ENCODE peak calls at places on chromosomes 5 and 9, in ten cellular contexts. A is NCI-H2029 treated with DMSO at 0.1 percent for 48 hours, V is choroid plexus epithelial cell, H is A549, O is Kasumi-1, D is epithelial cell of esophagus, C is progenitor cell of endocrine pancreas, U is H9, S is cardiac muscle cell, Y is Caki2. L is an unnamed sample.

GRCh38 chr5:66821626-66822429 is 225.6 kb downstream of the MAST4 start:
- DNase-seq in A (no peak), V (no peak), H (no peak), O (no peak), D (peak), C (no peak), U (no peak), S (no peak), Y (no peak), L (no peak)

GRCh38 chr5:60835554-60835953 is 8.5 kb downstream of the ELOVL7 start:
- DNase-seq in A (no peak), V (peak), H (no peak), O (no peak), D (peak), C (no peak), U (no peak), S (no peak), Y (no peak), L (no peak)

GRCh38 chr5:54774281-54775171 is 210.9 kb downstream of the ESM1 start:
- DNase-seq in A (no peak), V (no peak), H (no peak), O (no peak), D (peak), C (no peak), U (no peak), S (no peak), Y (no peak), L (peak)

GRCh38 chr5:15255601-15256000 is 244.4 kb upstream of the FBXL7 start:
- DNase-seq in A (no peak), V (peak), H (no peak), O (peak), D (no peak), C (no peak), U (no peak), S (no peak), Y (no peak), L (no peak)

GRCh38 chr5:116543501-116543900 is 31.1 kb downstream of the SEMA6A start:
- DNase-seq in A (no peak), V (peak), H (no peak), O (no peak), D (peak), C (no peak), U (no peak), S (no peak), Y (peak), L (no peak)

GRCh38 chr9:134875376-134875775 is 5.2 kb upstream of the FCN2 start:
- DNase-seq in A (no peak), V (no peak), H (no peak), O (no peak), D (no peak), C (no peak), U (no peak), S (no peak), Y (no peak), L (no peak)

GRCh38 chr9:113558632-113559502 is 95.3 kb downstream of the RGS3 start:
- DNase-seq in A (peak), V (peak), H (no peak), O (no peak), D (no peak), C (no peak), U (no peak), S (peak), Y (no peak), L (peak)

GRCh38 chr9:120882935-120883607 is 6.1 kb upstream of the PHF19 start:
- DNase-seq in A (no peak), V (no peak), H (no peak), O (no peak), D (no peak), C (no peak), U (no peak), S (no peak), Y (peak), L (no peak)

GRCh38 chr5:109589983-109590382 is 99.7 kb upstream of the MAN2A1 start:
- DNase-seq in A (no peak), V (peak), H (no peak), O (no peak), D (peak), C (no peak), U (no peak), S (no peak), Y (no peak), L (no peak)

GRCh38 chr9:78605029-78605930 is 308.4 kb downstream of the PSAT1 start:
- DNase-seq in A (no peak), V (no peak), H (no peak), O (no peak), D (no peak), C (no peak), U (no peak), S (peak), Y (no peak), L (no peak)

GRCh38 chr5:36691993-36692392 is 85.6 kb downstream of the SLC1A3 start:
- DNase-seq in A (no peak), V (no peak), H (no peak), O (peak), D (no peak), C (no peak), U (no peak), S (no peak), Y (no peak), L (no peak)

GRCh38 chr5:126658526-126658925 is 57.8 kb downstream of the PHAX start:
- DNase-seq in A (no peak), V (no peak), H (no peak), O (no peak), D (no peak), C (no peak), U (no peak), S (no peak), Y (no peak), L (no peak)

GRCh38 chr5:82174128-82174918 is 103.8 kb downstream of the RPS23 start:
- DNase-seq in A (peak), V (peak), H (peak), O (peak), D (peak), C (peak), U (peak), S (peak), Y (peak), L (peak)

GRCh38 chr5:149240354-149240998 is 31.2 kb upstream of the AFAP1L1 start:
- DNase-seq in A (no peak), V (no peak), H (no peak), O (peak), D (peak), C (no peak), U (no peak), S (no peak), Y (no peak), L (peak)

GRCh38 chr9:136255896-136256890 is 10.6 kb upstream of the QSOX2 start:
- DNase-seq in A (no peak), V (no peak), H (peak), O (peak), D (no peak), C (no peak), U (no peak), S (no peak), Y (no peak), L (no peak)

GRCh38 chr5:137486707-137487106 is 12.4 kb downstream of the SPOCK1 start:
- DNase-seq in A (no peak), V (no peak), H (no peak), O (no peak), D (peak), C (no peak), U (no peak), S (no peak), Y (peak), L (no peak)

GRCh38 chr5:68260455-68260854 is 44.9 kb downstream of the PIK3R1 start:
- DNase-seq in A (no peak), V (no peak), H (no peak), O (no peak), D (peak), C (no peak), U (no peak), S (no peak), Y (no peak), L (no peak)

GRCh38 chr5:114362197-114362976 is 517 bp downstream of the KCNN2 start:
- DNase-seq in A (no peak), V (no peak), H (peak), O (no peak), D (no peak), C (no peak), U (no peak), S (peak), Y (no peak), L (no peak)

GRCh38 chr5:181189363-181189961 is 15.5 kb downstream of the TRIM7 start:
- DNase-seq in A (no peak), V (peak), H (no peak), O (no peak), D (peak), C (no peak), U (no peak), S (peak), Y (no peak), L (no peak)

GRCh38 chr9:95572370-95573151 is 55.8 kb upstream of the PTCH1 start:
- DNase-seq in A (no peak), V (no peak), H (no peak), O (no peak), D (no peak), C (no peak), U (no peak), S (no peak), Y (no peak), L (no peak)

GRCh38 chr5:143986567-143987242 is 174.7 kb downstream of the HMHB1 start:
- DNase-seq in A (no peak), V (peak), H (no peak), O (no peak), D (no peak), C (no peak), U (no peak), S (no peak), Y (no peak), L (no peak)

GRCh38 chr9:20558609-20559016 is 63.7 kb downstream of the MLLT3 start:
- DNase-seq in A (no peak), V (peak), H (peak), O (no peak), D (peak), C (no peak), U (no peak), S (no peak), Y (peak), L (no peak)

GRCh38 chr9:17230646-17231045 is 95.8 kb downstream of the CNTLN start:
- DNase-seq in A (no peak), V (no peak), H (no peak), O (no peak), D (no peak), C (no peak), U (no peak), S (no peak), Y (no peak), L (no peak)

L was measured in left colon.